ENCODE peak calls at places on chromosomes 3 and 15, in nine cellular contexts. E, T, I, S, H, F, M, G and A are unnamed samples.

GRCh38 chr3:140682586-140682985 is 4.7 kb downstream of the TRIM42 start:
- DNase-seq in E (no peak), T (no peak), I (no peak), S (no peak), H (no peak), F (no peak), M (no peak), G (no peak), A (no peak)

GRCh38 chr3:50484681-50485263 is 18.7 kb downstream of the CACNA2D2 start:
- DNase-seq in E (no peak), T (no peak), I (no peak), S (no peak), H (no peak), F (no peak), M (no peak), G (no peak), A (no peak)

GRCh38 chr15:99211926-99212325 is 37.5 kb downstream of the TTC23 start:
- DNase-seq in E (peak), T (peak), I (no peak), S (no peak), H (no peak), F (no peak), M (no peak), G (no peak), A (no peak)

GRCh38 chr3:4981160-4981687 is 2.0 kb downstream of the BHLHE40 start:
- DNase-seq in E (peak), T (peak), I (no peak), S (no peak), H (no peak), F (no peak), M (no peak), G (no peak), A (no peak)

GRCh38 chr15:36903922-36904479 is 196.3 kb downstream of the MEIS2 start:
- DNase-seq in E (no peak), T (no peak), I (no peak), S (no peak), H (peak), F (no peak), M (no peak), G (no peak), A (no peak)

GRCh38 chr3:159829056-159829995 is 159.3 kb upstream of the IL12A start:
- DNase-seq in E (peak), T (peak), I (peak), S (no peak), H (peak), F (peak), M (no peak), G (no peak), A (no peak)

GRCh38 chr3:112005091-112005672 is 6.5 kb downstream of the TAGLN3 start:
- DNase-seq in E (peak), T (peak), I (no peak), S (no peak), H (no peak), F (no peak), M (no peak), G (no peak), A (no peak)

GRCh38 chr3:127409421-127410136 is 121.7 kb upstream of the PRR20G start:
- DNase-seq in E (no peak), T (no peak), I (no peak), S (no peak), H (no peak), F (peak), M (no peak), G (no peak), A (no peak)

GRCh38 chr3:134798681-134799311 is 3.7 kb downstream of the EPHB1 start:
- DNase-seq in E (no peak), T (no peak), I (peak), S (no peak), H (no peak), F (no peak), M (no peak), G (no peak), A (no peak)

GRCh38 chr3:180700941-180701340 is 21.7 kb upstream of the CCDC39 start:
- DNase-seq in E (no peak), T (peak), I (no peak), S (no peak), H (peak), F (no peak), M (no peak), G (no peak), A (no peak)

GRCh38 chr15:79769081-79769481 is 127.7 kb downstream of the MTHFS start:
- DNase-seq in E (peak), T (peak), I (no peak), S (no peak), H (peak), F (no peak), M (no peak), G (no peak), A (no peak)

GRCh38 chr3:131174752-131175151 is 148.1 kb downstream of the NEK11 start:
- DNase-seq in E (peak), T (peak), I (no peak), S (no peak), H (no peak), F (no peak), M (peak), G (no peak), A (no peak)

GRCh38 chr15:43278869-43279268 is 12.1 kb upstream of the TGM5 start:
- DNase-seq in E (no peak), T (no peak), I (no peak), S (no peak), H (no peak), F (no peak), M (no peak), G (no peak), A (no peak)

GRCh38 chr3:22724439-22724838 is 478.7 kb upstream of the UBE2E2 start:
- DNase-seq in E (no peak), T (no peak), I (no peak), S (no peak), H (no peak), F (no peak), M (no peak), G (no peak), A (no peak)

GRCh38 chr15:86316699-86317378 is 237.2 kb downstream of the AGBL1 start:
- DNase-seq in E (no peak), T (no peak), I (no peak), S (no peak), H (no peak), F (no peak), M (no peak), G (no peak), A (no peak)

GRCh38 chr15:40287968-40288367 is 5.1 kb upstream of the ANKRD63 start:
- DNase-seq in E (no peak), T (peak), I (no peak), S (no peak), H (no peak), F (no peak), M (no peak), G (no peak), A (no peak)

GRCh38 chr3:173397161-173398110 is at the start of gene NLGN1:
- DNase-seq in E (peak), T (peak), I (peak), S (no peak), H (no peak), F (peak), M (no peak), G (peak), A (peak)

GRCh38 chr15:85690546-85691226 is 104.0 kb downstream of the KLHL25 start:
- DNase-seq in E (no peak), T (peak), I (no peak), S (no peak), H (no peak), F (no peak), M (peak), G (no peak), A (no peak)

GRCh38 chr3:39419697-39420293 is 13.3 kb downstream of the RPSA start:
- DNase-seq in E (no peak), T (no peak), I (no peak), S (no peak), H (no peak), F (no peak), M (no peak), G (no peak), A (no peak)

GRCh38 chr15:80773122-80773551 is 6.0 kb upstream of the CEMIP start:
- DNase-seq in E (peak), T (peak), I (no peak), S (no peak), H (no peak), F (no peak), M (no peak), G (no peak), A (no peak)

GRCh38 chr3:168616901-168617300 is 521.2 kb upstream of the GOLIM4 start:
- DNase-seq in E (no peak), T (no peak), I (no peak), S (no peak), H (no peak), F (no peak), M (no peak), G (no peak), A (no peak)

GRCh38 chr3:72105306-72105705 is 320.4 kb upstream of the PROK2 start:
- DNase-seq in E (no peak), T (peak), I (no peak), S (no peak), H (no peak), F (no peak), M (no peak), G (no peak), A (peak)

GRCh38 chr3:106420628-106421027 is 551.8 kb upstream of the CBLB start:
- DNase-seq in E (no peak), T (no peak), I (no peak), S (no peak), H (no peak), F (no peak), M (no peak), G (no peak), A (no peak)

GRCh38 chr15:38685686-38686339 is 121.2 kb upstream of the RASGRP1 start:
- DNase-seq in E (no peak), T (no peak), I (no peak), S (no peak), H (no peak), F (no peak), M (no peak), G (no peak), A (no peak)

GRCh38 chr15:57610130-57610529 is 18.4 kb downstream of the MYZAP start:
- DNase-seq in E (peak), T (peak), I (peak), S (no peak), H (peak), F (peak), M (no peak), G (no peak), A (no peak)